ENCODE peak calls at places on chromosomes 7 and 10, in six cellular contexts. R, Q, K, L, W and U are unnamed samples.
A peak's percentile ranks its signal among the peaks of the same experiment; 100 is the strongest.

GRCh38 chr10:5563991-5564536 is 39.3 kb downstream of the CALML3 start:
- DNase-seq in W (peak; percentile 34), Q (no peak), L (no peak), K (no peak), R (no peak), U (no peak)

GRCh38 chr10:3226960-3227724 is 54.6 kb upstream of the PITRM1 start:
- DNase-seq in W (no peak), Q (peak; percentile 69), R (no peak), L (no peak), K (no peak), U (no peak)

GRCh38 chr7:151133986-151134742 is 33.3 kb downstream of the GBX1 start:
- DNase-seq in L (no peak), R (no peak), Q (no peak), K (no peak), W (no peak), U (no peak)

GRCh38 chr7:155965010-155965409 is 152.7 kb upstream of the SHH start:
- DNase-seq in Q (no peak), K (no peak), L (no peak), W (no peak), R (no peak), U (no peak)

GRCh38 chr7:75842836-75843446 is 29.3 kb upstream of the CCL24 start:
- DNase-seq in R (peak; percentile 30), Q (peak; percentile 22), L (peak; percentile 88), W (peak; percentile 54), K (no peak), U (peak; percentile 50)

GRCh38 chr10:81270051-81270450 is 604.9 kb upstream of the NRG3 start:
- DNase-seq in W (no peak), K (no peak), Q (no peak), L (no peak), R (no peak), U (no peak)

GRCh38 chr7:134831862-134832261 is 52.4 kb downstream of the CALD1 start:
- DNase-seq in K (no peak), R (no peak), Q (no peak), W (no peak), L (peak; percentile 46), U (no peak)

GRCh38 chr10:43305881-43306280 is 39.0 kb upstream of the RASGEF1A start:
- DNase-seq in R (no peak), K (no peak), Q (no peak), W (peak; percentile 27), L (no peak), U (no peak)

GRCh38 chr10:78470267-78471103 is 436.8 kb downstream of the RPS24 start:
- DNase-seq in L (no peak), Q (no peak), K (no peak), W (no peak), R (no peak), U (no peak)

GRCh38 chr10:116212756-116213155 is 60.2 kb downstream of the GFRA1 start:
- DNase-seq in L (no peak), W (no peak), K (no peak), Q (no peak), R (no peak), U (no peak)

GRCh38 chr10:131972474-131973071 is 9.2 kb downstream of the BNIP3 start:
- DNase-seq in Q (no peak), R (peak; percentile 33), L (peak; percentile 48), W (peak; percentile 31), K (no peak), U (no peak)

GRCh38 chr10:69861251-69862240 is 59.8 kb downstream of the COL13A1 start:
- DNase-seq in K (no peak), Q (peak; percentile 95), R (peak; percentile 9), W (peak; percentile 83), L (no peak), U (peak; percentile 70)

GRCh38 chr7:46454796-46455195 is 533.7 kb upstream of the IGFBP3 start:
- DNase-seq in K (no peak), Q (no peak), W (no peak), L (peak; percentile 1), R (no peak), U (no peak)

GRCh38 chr10:119251315-119251708 is 43.9 kb downstream of the GRK5 start:
- DNase-seq in W (no peak), R (no peak), L (no peak), K (no peak), Q (peak; percentile 43), U (no peak)

GRCh38 chr10:117318909-117319308 is 56.3 kb downstream of the PDZD8 start:
- DNase-seq in L (no peak), W (no peak), K (no peak), Q (no peak), R (no peak), U (no peak)

GRCh38 chr10:84247496-84247895 is 2.6 kb downstream of the RGR start:
- DNase-seq in Q (no peak), K (no peak), L (no peak), W (no peak), R (no peak), U (no peak)